ENCODE peak calls at places on chromosome 20, in six cellular contexts. H is heart right ventricle; S is Kasumi-1; U is GM04503; G is stimulated activated CD8-positive, alpha-beta memory T cell treated with anti-CD3 and anti-CD28 coated beads, Interleukin-2, amount 100 ng/mL, for 1 hour; Y is LoVo. V is an unnamed sample.

GRCh38 chr20:41214202-41214601 is 76.9 kb downstream of the PLCG1 start:
- DNase-seq in H (no peak), S (no peak), U (no peak), G (no peak), Y (no peak), V (no peak)

GRCh38 chr20:25510721-25511120 is 74.6 kb downstream of the NINL start:
- DNase-seq in H (no peak), S (no peak), U (no peak), G (no peak), Y (no peak), V (no peak)

GRCh38 chr20:32116079-32116521 is 6.6 kb downstream of the TM9SF4 start:
- DNase-seq in H (no peak), S (no peak), U (no peak), G (no peak), Y (no peak), V (no peak)

GRCh38 chr20:47502801-47503239 is 1.1 kb downstream of the NCOA3 start:
- DNase-seq in H (peak), S (peak), U (peak), G (no peak), Y (peak), V (no peak)

GRCh38 chr20:39624316-39624715 is 662.2 kb downstream of the DHX35 start:
- DNase-seq in H (no peak), S (no peak), U (no peak), G (no peak), Y (no peak), V (no peak)

GRCh38 chr20:46312075-46312944 is 4.0 kb upstream of the CDH22 start:
- DNase-seq in H (no peak), S (no peak), U (no peak), G (no peak), Y (no peak), V (no peak)

GRCh38 chr20:62716198-62716940 is 7.7 kb downstream of the NTSR1 start:
- DNase-seq in H (no peak), S (no peak), U (no peak), G (no peak), Y (no peak), V (no peak)

GRCh38 chr20:37687478-37687805 is 6.4 kb upstream of the CTNNBL1 start:
- DNase-seq in H (no peak), S (no peak), U (no peak), G (no peak), Y (no peak), V (no peak)

GRCh38 chr20:22404609-22405170 is 179.7 kb downstream of the FOXA2 start:
- DNase-seq in H (no peak), S (no peak), U (no peak), G (no peak), Y (no peak), V (no peak)

GRCh38 chr20:63642518-63643247 is 10.5 kb downstream of the STMN3 start:
- DNase-seq in H (no peak), S (no peak), U (no peak), G (no peak), Y (no peak), V (no peak)

GRCh38 chr20:58693226-58694006 is 816 bp downstream of the NPEPL1 start:
- DNase-seq in H (no peak), S (no peak), U (no peak), G (no peak), Y (no peak), V (no peak)

GRCh38 chr20:4966826-4967751 is 34.2 kb downstream of the SLC23A2 start:
- DNase-seq in H (no peak), S (no peak), U (no peak), G (no peak), Y (no peak), V (no peak)

GRCh38 chr20:61979090-61979489 is 86.6 kb downstream of the TAF4 start:
- DNase-seq in H (no peak), S (no peak), U (no peak), G (no peak), Y (no peak), V (no peak)

GRCh38 chr20:6664574-6664973 is 102.9 kb upstream of the BMP2 start:
- DNase-seq in H (no peak), S (no peak), U (no peak), G (no peak), Y (no peak), V (no peak)

GRCh38 chr20:39660251-39660650 is 698.1 kb downstream of the DHX35 start:
- DNase-seq in H (no peak), S (no peak), U (no peak), G (no peak), Y (no peak), V (no peak)

GRCh38 chr20:57225830-57226229 is 40.6 kb downstream of the BMP7 start:
- DNase-seq in H (no peak), S (no peak), U (no peak), G (no peak), Y (no peak), V (no peak)

GRCh38 chr20:35253010-35253409 is 24.9 kb downstream of the MMP24OS start:
- DNase-seq in H (no peak), S (no peak), U (no peak), G (no peak), Y (no peak), V (no peak)

GRCh38 chr20:2585811-2586210 is 49.4 kb downstream of the TMC2 start:
- DNase-seq in H (no peak), S (no peak), U (no peak), G (no peak), Y (peak), V (no peak)

GRCh38 chr20:9348746-9349145 is 165.6 kb upstream of the LAMP5 start:
- DNase-seq in H (no peak), S (no peak), U (no peak), G (no peak), Y (no peak), V (no peak)

GRCh38 chr20:23449400-23449799 is 3.3 kb downstream of the CST11 start:
- DNase-seq in H (no peak), S (peak), U (no peak), G (no peak), Y (no peak), V (no peak)

GRCh38 chr20:49319204-49319809 is 41.5 kb upstream of the ZNFX1 start:
- DNase-seq in H (peak), S (no peak), U (no peak), G (no peak), Y (no peak), V (no peak)

GRCh38 chr20:31721408-31722332 is 998 bp downstream of the BCL2L1 start:
- DNase-seq in H (no peak), S (no peak), U (no peak), G (no peak), Y (no peak), V (peak)

GRCh38 chr20:47586648-47587306 is 85.1 kb downstream of the NCOA3 start:
- DNase-seq in H (no peak), S (no peak), U (no peak), G (no peak), Y (no peak), V (no peak)

GRCh38 chr20:43188234-43188653 is 1.5 kb downstream of the PTPRT start:
- DNase-seq in H (no peak), S (no peak), U (no peak), G (no peak), Y (no peak), V (no peak)

GRCh38 chr20:21507275-21508229 is 6.3 kb downstream of the NKX2-2 start:
- DNase-seq in H (no peak), S (no peak), U (no peak), G (no peak), Y (no peak), V (peak)

GRCh38 chr20:2617099-2617714 is 35.2 kb upstream of the NOP56 start:
- DNase-seq in H (no peak), S (no peak), U (no peak), G (no peak), Y (no peak), V (no peak)

GRCh38 chr20:35886537-35886936 is 67.8 kb downstream of the SCAND1 start:
- DNase-seq in H (peak), S (no peak), U (peak), G (no peak), Y (no peak), V (no peak)